ENCODE peak calls at places on chromosomes 11 and 22, in four cellular contexts. Y, V, A and M are unnamed samples.

GRCh38 chr11:75233688-75234295 is 6.8 kb upstream of the TPBGL start:
- DNase-seq in V (peak; percentile 55), Y (peak; percentile 68), A (peak; percentile 16), M (peak; percentile 76)

GRCh38 chr11:96054870-96055705 is 131.2 kb upstream of the MTMR2 start:
- DNase-seq in A (no peak), V (peak; percentile 68), Y (peak; percentile 67), M (peak; percentile 73)

GRCh38 chr11:67370351-67371076 is 2.9 kb downstream of the CLCF1 start:
- DNase-seq in Y (peak; percentile 85), V (peak; percentile 54), A (peak; percentile 59), M (no peak)

GRCh38 chr11:43579171-43579918 is 101.2 kb upstream of the HSD17B12 start:
- DNase-seq in V (peak; percentile 39), A (no peak), Y (peak; percentile 57), M (no peak)

GRCh38 chr11:94379619-94380018 is 21.6 kb downstream of the GPR83 start:
- DNase-seq in V (no peak), Y (no peak), A (no peak), M (no peak)

GRCh38 chr22:40542821-40543540 is 93.5 kb downstream of the MRTFA start:
- DNase-seq in V (peak; percentile 49), Y (no peak), A (no peak), M (peak; percentile 28)

GRCh38 chr22:26616650-26617049 is 1.2 kb downstream of the CRYBB1 start:
- DNase-seq in Y (no peak), A (no peak), V (no peak), M (no peak)

GRCh38 chr11:95699631-95700470 is 89.7 kb downstream of the FAM76B start:
- DNase-seq in V (peak; percentile 61), Y (peak; percentile 30), A (no peak), M (peak; percentile 41)

GRCh38 chr22:36285545-36285944 is 32.6 kb downstream of the APOL1 start:
- DNase-seq in Y (no peak), V (no peak), A (no peak), M (no peak)

GRCh38 chr11:61969838-61970452 is 2.5 kb upstream of the FTH1 start:
- DNase-seq in Y (peak; percentile 86), A (no peak), V (peak; percentile 93), M (peak; percentile 92)

GRCh38 chr22:22761606-22761962 is 117.2 kb downstream of the GGTLC2 start:
- DNase-seq in Y (no peak), V (peak; percentile 22), A (no peak), M (no peak)

GRCh38 chr11:3192511-3193372 is 25.9 kb downstream of the MRGPRG start:
- DNase-seq in Y (no peak), A (no peak), V (no peak), M (no peak)

GRCh38 chr11:30775123-30775522 is 189.0 kb upstream of the MPPED2 start:
- DNase-seq in A (no peak), Y (no peak), V (no peak), M (no peak)

GRCh38 chr22:37298748-37299495 is 16.6 kb downstream of the CYTH4 start:
- DNase-seq in A (no peak), V (no peak), Y (no peak), M (no peak)

GRCh38 chr11:3148255-3148989 is 16.7 kb downstream of the OSBPL5 start:
- DNase-seq in A (no peak), Y (no peak), V (no peak), M (no peak)

GRCh38 chr22:35054064-35054463 is 11.9 kb upstream of the ISX start:
- DNase-seq in Y (no peak), V (no peak), A (no peak), M (no peak)

GRCh38 chr11:75259711-75260110 is 19.1 kb downstream of the TPBGL start:
- DNase-seq in A (no peak), V (no peak), Y (peak; percentile 19), M (no peak)

GRCh38 chr11:103488021-103488420 is 378.8 kb downstream of the DYNC2H1 start:
- DNase-seq in A (no peak), V (no peak), Y (no peak), M (no peak)

GRCh38 chr22:45968751-45969413 is 8.1 kb downstream of the WNT7B start:
- DNase-seq in V (peak; percentile 91), Y (peak; percentile 67), A (peak; percentile 66), M (peak; percentile 37)

GRCh38 chr22:37223965-37224551 is 11.8 kb upstream of the SSTR3 start:
- DNase-seq in V (no peak), A (no peak), Y (no peak), M (no peak)

GRCh38 chr11:75445315-75445953 is 12.4 kb upstream of the KLHL35 start:
- DNase-seq in A (no peak), V (peak; percentile 43), Y (peak; percentile 60), M (peak; percentile 61)

GRCh38 chr11:75344761-75345454 is 6.6 kb downstream of the ARRB1 start:
- DNase-seq in A (no peak), Y (no peak), V (peak; percentile 66), M (no peak)

GRCh38 chr11:62556102-62556871 is 9.7 kb upstream of the AHNAK start:
- DNase-seq in Y (peak; percentile 98), V (peak; percentile 99), A (peak; percentile 86), M (peak; percentile 90)

GRCh38 chr11:65506770-65507485 is 8.1 kb downstream of the MALAT1 start:
- DNase-seq in Y (peak; percentile 92), V (peak; percentile 97), A (peak; percentile 82), M (peak; percentile 94)
- H3K4me3 ChIP-seq in Y (peak overlapping the region; percentile 52), V (peak overlapping the region; percentile 91), A (peak overlapping the region; percentile 97), M (peak overlapping the region; percentile 80)

DNA sequence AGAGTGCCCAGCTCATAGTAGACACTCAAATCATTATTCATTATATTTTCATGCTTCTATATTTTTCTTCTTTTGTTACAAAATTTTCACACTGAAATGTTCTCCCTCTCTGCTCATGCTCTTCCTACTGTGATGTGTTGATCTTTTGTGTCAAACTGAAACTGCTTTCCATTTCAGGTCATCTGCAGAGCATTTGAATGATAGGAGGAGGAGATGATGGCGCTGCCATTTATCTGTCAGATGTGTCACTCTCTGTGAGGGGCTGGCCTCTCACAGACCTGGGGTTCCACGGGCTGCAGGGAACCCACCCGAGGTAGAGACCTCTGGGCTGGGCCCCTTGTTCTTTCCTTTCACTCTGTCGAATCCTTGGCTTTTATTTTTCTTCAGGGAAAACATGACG is 41.1 kb downstream of the OR10A6 start:
- DNase-seq in A (no peak), V (no peak), Y (no peak), M (no peak)
- H3K4me3 ChIP-seq in A (no peak overlapping the region), V (no peak overlapping the region), Y (no peak overlapping the region), M (peak overlapping the region; percentile 15)

GRCh38 chr22:29205260-29205597 is 467 bp upstream of the EMID1 start:
- DNase-seq in V (no peak), Y (no peak), A (no peak), M (no peak)

GRCh38 chr22:29205598-29206371 is at the start of gene EMID1:
- DNase-seq in A (no peak), Y (peak; percentile 42), V (peak; percentile 4), M (peak; percentile 26)

GRCh38 chr22:29207562-29208501 is 2.1 kb downstream of the EMID1 start:
- DNase-seq in V (no peak), A (no peak), Y (no peak), M (no peak)

GRCh38 chr22:29207231-29207550 is 1.5 kb downstream of the EMID1 start:
- DNase-seq in A (no peak), V (no peak), Y (no peak), M (no peak)

GRCh38 chr22:29206372-29207230 is 905 bp downstream of the EMID1 start:
- DNase-seq in V (no peak), Y (no peak), A (no peak), M (no peak)
- H3K4me3 ChIP-seq in V (no peak overlapping the region), Y (peak overlapping the region; percentile 58), A (peak overlapping the region; percentile 63), M (peak overlapping the region; percentile 60)

DNA sequence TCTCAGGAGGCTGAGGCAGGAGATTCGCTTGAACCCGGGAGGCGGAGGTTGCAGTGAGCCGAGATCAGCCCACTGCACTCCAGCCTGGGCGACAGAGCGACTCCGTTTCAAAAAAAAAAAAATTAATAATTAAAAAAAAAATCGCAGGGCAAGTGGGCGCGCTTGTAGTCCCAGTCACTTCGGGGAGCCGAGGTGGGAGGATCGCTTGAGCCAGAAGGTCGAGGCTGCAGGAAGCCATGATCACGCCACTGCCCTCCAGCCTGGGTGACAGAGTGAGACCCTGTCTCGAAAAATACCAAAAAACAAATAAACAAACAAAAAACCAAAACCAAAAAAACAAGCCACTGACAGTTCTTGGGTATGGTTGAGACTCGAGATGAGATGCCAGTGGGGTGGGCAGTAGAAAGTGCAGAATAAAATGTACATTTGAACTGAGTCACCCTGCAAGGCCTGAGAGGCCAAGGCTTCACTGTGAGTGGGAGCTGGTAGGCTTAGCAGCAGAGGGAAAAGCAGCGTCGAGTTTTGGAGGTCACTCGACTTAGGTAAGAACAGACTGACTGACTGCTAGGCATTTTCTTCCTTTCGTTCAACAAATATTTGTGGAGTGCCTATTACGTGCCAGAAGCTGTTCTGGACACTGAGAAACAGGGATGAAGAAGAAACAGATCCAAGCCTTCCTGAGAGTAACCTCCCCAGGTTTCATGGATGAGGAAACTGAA is 623 bp upstream of the LDHA start:
- DNase-seq in A (no peak), Y (no peak), V (no peak), M (no peak)
- H3K4me3 ChIP-seq in A (peak overlapping the region; percentile 96), Y (no peak overlapping the region), V (peak overlapping the region; percentile 0), M (peak overlapping the region; percentile 65)

DNA sequence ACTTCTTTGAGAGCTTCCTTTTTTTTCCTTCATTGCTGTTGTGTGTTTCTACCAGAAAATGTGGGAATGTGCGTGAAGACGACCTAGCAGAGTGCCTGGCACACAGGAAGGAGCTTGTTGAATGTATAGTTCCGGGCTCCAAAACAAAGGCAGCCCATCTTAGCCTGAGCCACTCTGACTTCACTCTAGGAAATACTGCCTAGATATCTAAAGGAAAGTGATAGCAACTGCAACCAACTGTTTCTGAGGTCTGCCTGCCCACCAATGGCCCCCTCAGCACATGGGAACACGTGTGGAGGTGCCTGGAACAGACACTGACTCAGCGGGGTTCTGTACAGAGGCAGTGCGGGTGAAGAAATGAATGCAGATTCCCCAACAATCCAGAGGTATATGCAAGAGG is 14.7 kb upstream of the XBP1 start:
- DNase-seq in V (no peak), Y (no peak), A (no peak), M (no peak)
- H3K4me3 ChIP-seq in V (no peak overlapping the region), Y (no peak overlapping the region), A (no peak overlapping the region), M (no peak overlapping the region)

DNA sequence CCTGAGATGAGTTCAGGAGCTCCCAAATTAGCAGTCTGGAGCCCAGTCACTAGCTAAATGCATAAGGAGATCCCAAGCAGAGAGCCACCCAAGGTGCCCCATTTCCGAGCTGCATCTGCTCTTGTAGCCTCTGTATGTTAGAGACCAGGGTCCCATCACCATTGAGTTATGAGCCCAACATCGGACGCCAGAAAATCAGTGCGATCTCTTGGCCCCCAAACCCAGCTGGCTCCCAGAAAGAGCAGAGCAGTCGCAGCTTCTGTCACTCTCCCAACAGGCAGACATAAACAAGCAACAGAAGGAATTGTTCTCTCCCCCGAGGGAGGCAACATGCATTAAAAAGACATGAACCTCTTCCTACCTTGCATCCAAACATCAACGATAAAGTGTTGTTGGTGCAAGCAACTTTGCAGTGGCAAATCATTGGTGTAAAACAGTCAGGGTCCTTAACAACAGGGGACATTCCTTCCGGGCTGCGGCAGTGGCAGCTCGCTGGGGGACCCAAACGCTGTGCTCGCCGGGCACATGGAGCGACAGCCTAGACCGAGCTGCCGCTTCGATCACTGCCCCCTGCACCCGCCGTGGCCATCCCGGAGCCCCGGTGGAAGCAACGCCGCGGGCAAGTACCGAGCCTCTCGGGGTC is 907.1 kb downstream of the DLG2 start:
- DNase-seq in V (no peak), A (no peak), Y (no peak), M (no peak)
- H3K4me3 ChIP-seq in V (peak overlapping the region; percentile 17), A (no peak overlapping the region), Y (no peak overlapping the region), M (peak overlapping the region; percentile 48)

GRCh38 chr22:38397189-38398097 is 57.6 kb downstream of the KCNJ4 start:
- DNase-seq in V (peak; percentile 37), Y (peak; percentile 37), A (no peak), M (peak; percentile 19)
- H3K4me3 ChIP-seq in V (peak overlapping the region; percentile 63), Y (peak overlapping the region; percentile 81), A (peak overlapping the region; percentile 70), M (peak overlapping the region; percentile 72)

GRCh38 chr22:23837911-23838685 is 708 bp downstream of the DERL3 start:
- DNase-seq in Y (no peak), A (no peak), V (no peak), M (no peak)
- H3K4me3 ChIP-seq in Y (no peak overlapping the region), A (peak overlapping the region; percentile 52), V (no peak overlapping the region), M (no peak overlapping the region)